ENCODE peak calls at places on chromosomes 5 and 9, in four cellular contexts. N is prostate gland, E is adrenal gland, O is K562. I is an unnamed sample.

GRCh38 chr5:159518361-159518760 is 188.1 kb upstream of the IL12B start:
- DNase-seq in O (no peak), E (no peak), N (peak), I (no peak)

GRCh38 chr5:174532453-174533126 is 191.8 kb upstream of the MSX2 start:
- DNase-seq in N (peak), O (peak), E (peak), I (peak)

GRCh38 chr5:163362806-163363788 is 74.3 kb upstream of the CCNG1 start:
- DNase-seq in O (no peak), N (no peak), E (no peak), I (no peak)

GRCh38 chr5:179427676-179428056 is 82.4 kb upstream of the ADAMTS2 start:
- DNase-seq in N (no peak), O (no peak), E (no peak), I (no peak)

GRCh38 chr5:74493426-74493825 is 147.1 kb downstream of the ENC1 start:
- DNase-seq in N (no peak), O (no peak), E (no peak), I (no peak)

GRCh38 chr5:621341-621761 is 9.2 kb downstream of the CEP72 start:
- DNase-seq in E (no peak), N (no peak), O (no peak), I (no peak)

GRCh38 chr9:137493163-137494103 is 34.3 kb upstream of the NSMF start:
- DNase-seq in E (no peak), O (no peak), N (no peak), I (no peak)

GRCh38 chr5:108345541-108346171 is 36.2 kb downstream of the FBXL17 start:
- DNase-seq in O (no peak), E (no peak), N (no peak), I (no peak)

GRCh38 chr9:70133253-70134208 is 89.9 kb downstream of the MAMDC2 start:
- DNase-seq in E (no peak), N (no peak), O (no peak), I (no peak)

GRCh38 chr5:61816585-61817450 is 484.8 kb downstream of the ZSWIM6 start:
- DNase-seq in N (no peak), E (no peak), O (no peak), I (no peak)

GRCh38 chr5:67190856-67191255 is 5.7 kb downstream of the CD180 start:
- DNase-seq in N (no peak), E (no peak), O (no peak), I (no peak)

GRCh38 chr5:175859422-175859821 is 12.0 kb upstream of the CPLX2 start:
- DNase-seq in E (no peak), N (no peak), O (no peak), I (no peak)

GRCh38 chr5:16127865-16128544 is 51.6 kb downstream of the MARCHF11 start:
- DNase-seq in N (no peak), E (no peak), O (no peak), I (no peak)

GRCh38 chr5:133048993-133049725 is 2.7 kb upstream of the HSPA4 start:
- DNase-seq in O (no peak), E (no peak), N (no peak), I (no peak)

GRCh38 chr9:129838707-129839259 is 3.5 kb downstream of the USP20 start:
- DNase-seq in N (no peak), O (no peak), E (peak), I (no peak)

GRCh38 chr9:27047126-27047525 is 41.7 kb upstream of the LRRC19 start:
- DNase-seq in E (no peak), N (no peak), O (no peak), I (no peak)

GRCh38 chr9:102456562-102456961 is 538.6 kb upstream of the CYLC2 start:
- DNase-seq in O (no peak), N (no peak), E (no peak), I (no peak)

GRCh38 chr5:156753846-156754245 is 96.2 kb upstream of the PPP1R2B start:
- DNase-seq in N (no peak), E (no peak), O (no peak), I (no peak)

GRCh38 chr5:91379602-91380490 is 3.3 kb downstream of the ARRDC3 start:
- DNase-seq in E (peak), N (peak), O (peak), I (peak)

GRCh38 chr9:37333288-37333687 is 89.2 kb upstream of the GRHPR start:
- DNase-seq in O (peak), E (no peak), N (no peak), I (no peak)

GRCh38 chr5:145562931-145563330 is 272.2 kb downstream of the PRELID2 start:
- DNase-seq in O (no peak), E (no peak), N (no peak), I (no peak)

GRCh38 chr5:159883522-159883950 is 32.7 kb upstream of the ADRA1B start:
- DNase-seq in E (no peak), O (no peak), N (no peak), I (no peak)

GRCh38 chr5:172374783-172375182 is 79.5 kb downstream of the SH3PXD2B start:
- DNase-seq in N (no peak), O (no peak), E (no peak), I (no peak)

DNA sequence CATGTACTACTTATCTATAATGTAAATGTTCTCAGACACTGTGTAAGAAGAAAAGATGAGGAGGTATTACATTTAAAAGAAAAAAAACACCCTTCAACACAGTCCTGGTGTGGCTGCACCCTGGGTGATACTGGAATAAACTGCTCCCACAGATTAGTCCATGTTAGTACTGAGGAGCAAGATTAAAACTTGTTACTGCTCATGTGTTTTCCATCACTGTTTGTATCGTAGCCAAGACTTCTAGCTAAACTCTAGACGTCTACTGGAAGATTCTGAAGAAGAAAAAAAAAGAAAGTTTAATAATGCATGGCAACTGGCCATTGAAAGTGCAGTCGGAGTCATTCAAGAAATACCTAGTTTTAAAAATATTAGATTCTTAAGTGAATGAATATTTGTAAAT is at the start of gene ASPN:
- DNase-seq in N (no peak), E (no peak), O (no peak), I (no peak)
- H3K27ac ChIP-seq in N (peak), E (no peak), O (no peak), I (peak)

GRCh38 chr9:115595951-115596742 is 478.2 kb upstream of the TNC start:
- DNase-seq in N (no peak), E (no peak), O (no peak), I (no peak)
- TF ChIP-seq POLR2A in N (no peak), E (no peak), O (no peak), I (no peak)

GRCh38 chr5:124537136-124537919 is 209.1 kb downstream of the ZNF608 start:
- DNase-seq in E (no peak), N (no peak), O (no peak), I (no peak)
- H3K27ac ChIP-seq in E (no peak), N (no peak), O (no peak), I (peak)

GRCh38 chr5:141508808-141509611 is 20.1 kb downstream of the PCDHGC5 start:
- DNase-seq in E (peak), O (no peak), N (no peak), I (peak)
- TF ChIP-seq POLR2A in E (no peak), O (no peak), N (no peak), I (peak)

DNA sequence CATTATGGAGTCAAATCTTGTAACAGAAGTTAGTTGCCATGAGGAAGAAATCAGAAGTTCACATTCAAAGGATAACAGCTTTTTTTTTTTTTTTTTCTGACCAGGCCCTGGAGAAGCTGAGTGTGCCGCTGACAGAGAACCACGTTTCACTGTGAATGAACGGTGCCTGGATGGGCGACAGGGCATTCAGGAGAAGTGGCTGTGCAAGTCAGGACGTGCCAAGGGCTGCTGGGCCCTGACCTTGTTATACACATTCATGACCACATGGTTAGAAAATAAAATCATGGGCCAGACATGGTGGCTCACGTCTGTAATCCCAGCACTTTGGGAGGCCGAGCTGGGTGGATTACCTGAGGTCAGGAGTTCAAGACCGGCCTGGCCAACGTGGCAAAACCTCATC is 91.6 kb downstream of the ANKH start:
- DNase-seq in N (no peak), O (no peak), E (no peak), I (no peak)
- H3K27ac ChIP-seq in N (peak), O (no peak), E (no peak), I (peak)

DNA sequence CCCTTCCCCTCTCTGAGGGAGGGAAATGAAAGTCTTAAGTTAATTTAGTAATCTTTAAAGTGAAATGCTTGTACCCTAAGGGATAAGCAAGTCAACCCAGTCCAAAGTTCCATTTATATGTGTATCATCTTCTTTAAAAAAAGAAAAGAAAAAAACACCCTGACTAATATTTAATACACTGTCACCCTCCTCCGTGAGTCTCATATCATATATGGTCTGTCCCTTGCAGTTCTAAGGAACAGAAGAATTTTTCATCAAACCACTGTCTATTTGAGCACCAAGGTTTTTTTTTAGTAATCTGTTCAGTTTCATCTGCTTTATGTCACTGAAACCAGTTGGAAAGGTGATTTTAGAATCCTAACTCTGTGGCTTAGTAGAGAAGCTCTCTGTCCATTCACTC is 15.2 kb downstream of the TNIP1 start:
- DNase-seq in E (no peak), O (no peak), N (no peak), I (no peak)
- TF ChIP-seq POLR2A in E (no peak), O (no peak), N (no peak), I (no peak)

GRCh38 chr5:72108200-72109050 is 1.1 kb downstream of the MAP1B start:
- DNase-seq in O (peak), E (peak), N (peak), I (peak)

GRCh38 chr5:72109051-72109411 is 1.8 kb downstream of the MAP1B start:
- DNase-seq in O (no peak), N (no peak), E (no peak), I (no peak)

GRCh38 chr5:72109625-72110024 is 2.4 kb downstream of the MAP1B start:
- DNase-seq in N (no peak), O (no peak), E (no peak), I (no peak)

GRCh38 chr5:72106922-72107873 is at the start of gene MAP1B:
- DNase-seq in O (peak), E (peak), N (peak), I (peak)

DNA sequence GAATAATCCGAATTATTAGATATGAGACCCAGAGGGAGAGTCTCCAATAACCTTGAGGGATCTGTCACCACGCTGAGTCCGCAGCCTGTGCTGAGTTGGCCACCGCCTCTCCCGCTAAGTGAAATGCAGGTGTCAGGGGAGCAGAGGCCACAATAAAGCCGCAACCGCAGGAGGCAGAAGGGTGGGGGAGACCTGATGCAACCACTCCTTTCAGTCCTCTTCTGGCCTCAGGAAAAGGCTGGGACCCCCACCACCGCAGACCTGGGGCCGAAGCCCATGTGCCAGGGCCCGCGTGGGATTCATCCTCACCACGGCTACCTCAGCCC is 562 bp downstream of the MAP1B start:
- DNase-seq in E (no peak), N (no peak), O (peak), I (no peak)
- H3K27ac ChIP-seq in E (peak), N (peak), O (peak), I (peak)

GRCh38 chr5:68288756-68289134 is 73.2 kb downstream of the PIK3R1 start:
- DNase-seq in O (no peak), N (peak), E (peak), I (peak)

GRCh38 chr5:68289576-68289975 is 74.0 kb downstream of the PIK3R1 start:
- DNase-seq in O (no peak), E (no peak), N (no peak), I (no peak)

GRCh38 chr5:68287631-68287975 is 72.0 kb downstream of the PIK3R1 start:
- DNase-seq in E (no peak), O (no peak), N (no peak), I (no peak)

GRCh38 chr5:68286612-68286912 is 71.0 kb downstream of the PIK3R1 start:
- DNase-seq in E (no peak), N (no peak), O (no peak), I (no peak)

GRCh38 chr5:68287976-68288755 is 72.6 kb downstream of the PIK3R1 start:
- DNase-seq in O (peak), N (peak), E (peak), I (peak)
- TF ChIP-seq POLR2A in O (no peak), N (no peak), E (no peak), I (peak)

I was measured in gastrocnemius medialis.